ENCODE peak calls at places on chromosomes 13 and 19, in seven cellular contexts. T is astrocyte of the spinal cord, L is left lung, B is fibroblast of pulmonary artery, R is AG10803, Z is progenitor cell of endocrine pancreas, A is lower leg skin. D is an unnamed sample.

GRCh38 chr13:30477346-30478235 is 11.9 kb upstream of the HMGB1 start:
- DNase-seq in T (no peak), L (no peak), B (no peak), R (no peak), Z (no peak), A (no peak), D (no peak)

GRCh38 chr19:9709305-9709704 is 34.4 kb upstream of the ZNF562 start:
- DNase-seq in T (no peak), L (no peak), B (no peak), R (no peak), Z (no peak), A (no peak), D (no peak)

GRCh38 chr13:59734393-59734792 is 429.3 kb downstream of the DIAPH3 start:
- DNase-seq in T (no peak), L (no peak), B (no peak), R (no peak), Z (no peak), A (no peak), D (no peak)

GRCh38 chr13:95256086-95256485 is 45.2 kb downstream of the ABCC4 start:
- DNase-seq in T (peak), L (no peak), B (peak), R (peak), Z (no peak), A (no peak), D (no peak)

GRCh38 chr13:107258599-107259187 is 690.8 kb upstream of the ARGLU1 start:
- DNase-seq in T (no peak), L (no peak), B (peak), R (no peak), Z (no peak), A (no peak), D (no peak)

GRCh38 chr13:99199541-99200432 is 867 bp upstream of the UBAC2 start:
- DNase-seq in T (peak), L (no peak), B (peak), R (peak), Z (no peak), A (peak), D (no peak)

GRCh38 chr19:48752511-48753365 is at the start of gene FUT1:
- DNase-seq in T (no peak), L (peak), B (no peak), R (peak), Z (peak), A (peak), D (no peak)

GRCh38 chr19:56155124-56155687 is 14.1 kb downstream of the ZNF444 start:
- DNase-seq in T (no peak), L (no peak), B (no peak), R (no peak), Z (no peak), A (no peak), D (no peak)

GRCh38 chr13:25137624-25137892 is 34.5 kb downstream of the AMER2 start:
- DNase-seq in T (no peak), L (no peak), B (no peak), R (no peak), Z (no peak), A (no peak), D (no peak)

GRCh38 chr19:18513868-18514267 is 8.0 kb downstream of the ELL start:
- DNase-seq in T (no peak), L (no peak), B (no peak), R (peak), Z (no peak), A (no peak), D (no peak)

GRCh38 chr13:109273326-109273751 is 513.0 kb downstream of the IRS2 start:
- DNase-seq in T (peak), L (no peak), B (peak), R (peak), Z (no peak), A (no peak), D (no peak)

DNA sequence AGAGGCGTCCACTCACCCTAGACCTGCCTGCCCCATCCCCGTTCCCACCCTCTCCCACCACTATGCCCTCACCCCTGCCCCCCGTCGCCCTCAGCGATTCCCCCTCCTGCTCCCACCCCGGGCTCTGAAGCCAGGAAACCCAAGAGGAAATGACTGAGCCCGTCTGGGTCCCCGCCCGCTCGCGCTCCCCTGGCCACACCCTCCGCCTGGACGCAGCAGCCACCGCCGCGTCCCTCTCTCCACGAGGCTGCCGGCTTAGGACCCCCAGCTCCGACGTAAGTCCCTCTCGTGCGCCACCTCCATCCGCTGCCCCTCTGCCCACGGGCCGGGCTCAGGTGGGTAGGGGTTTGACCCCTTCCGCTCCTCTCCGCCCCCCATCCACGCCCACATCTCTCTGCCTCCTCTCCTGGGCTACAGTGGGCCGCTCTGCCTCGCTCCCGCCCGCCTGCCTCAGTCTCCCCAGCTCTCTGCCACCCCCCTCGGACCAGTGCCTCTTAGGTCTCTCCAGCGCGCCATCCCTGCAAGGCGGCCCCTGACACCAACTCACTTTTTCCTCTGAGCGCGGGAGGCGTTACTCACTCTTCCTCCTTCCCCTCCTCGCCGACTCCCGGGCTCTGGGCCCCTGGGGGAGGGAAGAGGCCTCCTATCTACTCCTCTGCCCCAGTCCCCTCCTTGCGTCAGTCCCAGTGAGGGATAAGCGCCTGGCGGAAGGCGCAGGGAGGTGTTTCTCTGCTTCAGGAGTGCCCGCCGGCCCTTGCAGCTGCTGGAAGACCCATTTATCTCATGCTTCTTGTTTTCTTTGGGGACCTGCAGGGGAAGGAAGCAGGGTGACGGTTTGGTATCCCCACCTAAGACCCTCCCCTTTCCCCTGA is at the start of gene FXYD5:
- DNase-seq in T (peak), L (peak), B (peak), R (peak), Z (no peak), A (peak), D (peak)
- TF ChIP-seq CTCF in T (no peak), L (peak), B (peak), R (peak), Z (no peak), A (no peak), D (no peak)

GRCh38 chr19:16094360-16095070 is 17.2 kb upstream of the RAB8A start:
- DNase-seq in T (no peak), L (no peak), B (no peak), R (peak), Z (no peak), A (no peak), D (no peak)
- TF ChIP-seq CTCF in T (no peak), L (no peak), B (no peak), R (no peak), Z (no peak), A (no peak), D (no peak)

DNA sequence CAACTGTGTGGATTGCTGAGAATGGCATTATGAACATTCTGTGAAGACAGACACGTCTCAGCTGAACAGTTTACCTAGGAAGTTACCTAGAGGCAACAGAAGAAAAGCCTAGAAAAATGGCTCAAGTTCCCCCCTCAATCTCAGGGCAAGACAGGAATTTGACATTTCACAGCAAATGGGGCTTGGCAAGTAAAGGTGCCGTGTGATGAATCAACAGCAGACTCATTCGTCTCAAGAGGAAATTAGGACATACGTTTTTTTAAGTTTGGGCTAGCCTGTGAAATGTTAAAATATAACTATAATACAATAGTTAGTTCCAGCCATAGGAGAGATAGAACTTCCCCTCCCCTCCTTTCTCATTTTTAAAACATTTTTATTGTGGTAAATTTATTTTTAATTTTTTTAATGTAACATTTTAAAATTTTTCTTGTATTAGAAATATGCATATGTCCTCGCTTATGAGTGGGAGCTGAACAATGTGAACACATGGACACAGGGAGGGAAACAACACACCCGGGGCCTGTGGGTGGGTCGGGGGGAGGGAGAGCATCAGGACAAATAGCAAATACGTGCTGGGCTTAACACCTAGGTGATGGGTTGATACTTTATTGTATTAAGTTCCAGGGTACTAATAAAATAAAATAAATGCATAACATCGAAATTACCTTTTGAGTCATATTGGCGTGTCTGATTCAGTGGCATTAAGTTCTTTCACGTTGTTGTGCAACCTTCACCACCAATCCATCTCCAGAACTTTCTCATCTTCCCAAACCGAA is 116.0 kb downstream of the COL4A2 start:
- DNase-seq in T (no peak), L (no peak), B (peak), R (no peak), Z (no peak), A (peak), D (no peak)
- TF ChIP-seq CTCF in T (no peak), L (no peak), B (no peak), R (no peak), Z (no peak), A (no peak), D (no peak)

DNA sequence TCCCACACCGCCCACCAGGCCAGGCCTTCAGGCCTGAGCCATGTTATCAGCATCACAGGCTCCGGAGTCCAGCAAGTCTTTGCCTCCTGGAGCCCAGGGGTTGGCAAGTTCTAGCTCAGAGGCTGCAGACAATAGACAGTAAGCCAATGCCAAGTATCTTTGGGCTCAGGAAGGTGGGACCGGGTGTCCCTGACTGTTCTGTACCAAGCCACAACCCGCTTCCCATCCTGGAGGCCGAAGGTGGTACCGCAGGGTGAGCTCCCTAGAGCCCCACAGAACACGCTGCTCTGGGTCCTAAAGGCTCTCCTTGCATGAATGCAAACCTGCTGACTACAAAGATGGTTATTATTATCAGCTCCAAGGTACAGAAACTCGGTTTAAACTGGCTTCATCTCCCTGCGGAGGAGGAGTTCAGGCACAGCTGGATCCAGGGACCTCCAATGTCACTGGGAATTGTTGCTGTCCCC is 5.5 kb upstream of the FSTL3 start:
- DNase-seq in T (no peak), L (no peak), B (no peak), R (no peak), Z (no peak), A (no peak), D (no peak)
- TF ChIP-seq CTCF in T (no peak), L (no peak), B (peak), R (no peak), Z (peak), A (no peak), D (peak)

DNA sequence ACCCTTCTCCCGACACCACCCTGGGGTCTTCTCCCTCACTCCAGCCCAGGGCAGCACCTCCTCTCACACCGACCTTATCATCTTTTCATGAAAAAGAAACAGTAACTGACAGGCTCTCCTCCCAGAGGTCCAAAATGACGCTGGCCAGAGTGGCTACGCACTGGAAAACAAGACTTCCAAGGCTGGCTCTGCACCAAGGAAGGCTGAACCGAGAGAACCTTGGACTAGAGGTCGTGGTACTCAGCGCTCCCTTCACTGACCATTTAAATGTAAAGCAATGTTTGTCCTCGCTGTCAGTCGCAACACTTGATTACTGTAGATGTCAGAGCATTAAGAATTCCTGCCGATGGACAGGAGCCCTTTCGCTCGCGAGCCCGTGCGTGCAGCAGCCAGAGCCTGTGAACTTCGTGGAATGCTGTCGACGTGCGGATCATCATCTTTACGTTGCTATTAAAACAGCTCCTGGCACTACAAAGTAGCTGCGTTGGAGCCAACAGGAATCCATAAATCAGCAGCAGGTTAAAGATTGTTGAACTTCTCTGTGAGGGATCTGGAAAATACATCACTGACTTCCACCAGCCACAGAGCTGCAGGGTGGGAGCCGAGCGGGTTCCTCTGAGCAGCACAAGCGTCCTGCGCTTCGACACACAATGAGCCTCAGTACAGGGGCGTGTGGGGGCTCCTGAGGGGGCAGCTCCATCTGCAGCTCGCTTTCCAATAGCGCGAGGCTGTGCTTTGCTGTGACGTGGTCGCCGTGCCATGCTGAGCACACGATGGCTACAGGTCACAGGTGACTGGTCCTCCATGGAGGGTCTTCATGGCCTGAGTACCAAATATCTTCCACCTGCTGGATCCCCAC is 125.4 kb upstream of the MCF2L start:
- DNase-seq in T (no peak), L (no peak), B (no peak), R (no peak), Z (no peak), A (no peak), D (no peak)
- TF ChIP-seq CTCF in T (no peak), L (no peak), B (no peak), R (no peak), Z (no peak), A (no peak), D (no peak)

GRCh38 chr19:13079542-13079986 is 23.1 kb downstream of the LYL1 start:
- DNase-seq in T (peak), L (no peak), B (peak), R (peak), Z (no peak), A (no peak), D (no peak)

GRCh38 chr19:13085673-13086072 is 17.0 kb downstream of the LYL1 start:
- DNase-seq in T (no peak), L (no peak), B (no peak), R (no peak), Z (no peak), A (no peak), D (no peak)

GRCh38 chr19:13083627-13084026 is 19.0 kb downstream of the LYL1 start:
- DNase-seq in T (peak), L (no peak), B (no peak), R (no peak), Z (no peak), A (no peak), D (no peak)

GRCh38 chr19:13083008-13083404 is 19.7 kb downstream of the LYL1 start:
- DNase-seq in T (no peak), L (no peak), B (no peak), R (no peak), Z (no peak), A (no peak), D (no peak)

DNA sequence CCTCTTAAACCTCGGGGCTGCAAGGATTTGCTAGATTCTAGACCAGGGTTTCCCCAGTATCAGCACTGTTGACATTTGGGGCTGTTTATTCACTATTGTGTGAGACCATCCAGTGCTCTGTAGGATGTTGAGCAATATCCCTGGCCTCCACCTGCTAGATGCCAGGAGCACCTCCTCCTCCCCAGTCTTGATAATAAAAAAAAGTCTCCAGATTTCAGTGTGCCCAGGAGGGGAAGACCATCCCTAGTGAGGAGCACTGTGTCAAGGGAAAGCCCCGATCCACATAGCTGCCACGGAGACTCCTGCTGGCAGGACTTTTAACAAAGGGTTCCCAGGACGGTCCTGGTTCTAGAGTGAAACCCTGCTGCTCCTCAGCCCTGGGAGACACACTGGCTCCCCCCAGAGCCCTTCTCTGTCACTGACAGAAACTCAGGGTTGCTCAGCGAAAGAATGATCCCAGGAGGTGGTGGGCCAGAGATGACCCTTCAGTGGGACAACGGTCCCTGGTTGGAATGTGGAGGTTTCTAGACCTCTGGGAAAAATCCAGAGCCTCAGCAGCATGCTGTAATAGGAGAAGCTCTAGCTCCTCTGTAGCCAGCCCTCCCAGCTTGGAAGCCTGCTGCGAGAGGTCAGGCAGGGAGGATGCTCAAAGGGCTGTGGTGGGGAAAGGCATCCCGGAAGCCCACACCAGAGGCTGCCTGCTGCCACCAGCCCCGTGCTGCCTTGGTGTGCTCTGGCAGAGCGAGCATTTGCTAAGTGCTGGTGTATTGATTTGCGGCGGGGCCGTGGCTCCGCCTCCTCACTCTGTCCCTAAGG is 20.3 kb downstream of the LYL1 start:
- DNase-seq in T (peak), L (no peak), B (peak), R (peak), Z (no peak), A (no peak), D (no peak)
- TF ChIP-seq CTCF in T (peak), L (no peak), B (peak), R (peak), Z (no peak), A (no peak), D (no peak)

GRCh38 chr19:46298477-46299003 is 1.7 kb downstream of the HIF3A start:
- DNase-seq in T (no peak), L (no peak), B (no peak), R (no peak), Z (no peak), A (no peak), D (no peak)

GRCh38 chr19:46299004-46299509 is 2.2 kb downstream of the HIF3A start:
- DNase-seq in T (peak), L (peak), B (peak), R (peak), Z (no peak), A (peak), D (no peak)

GRCh38 chr19:46299695-46300094 is 2.9 kb downstream of the HIF3A start:
- DNase-seq in T (no peak), L (no peak), B (no peak), R (no peak), Z (no peak), A (no peak), D (no peak)

GRCh38 chr19:46296722-46297431 is at the start of gene HIF3A:
- DNase-seq in T (peak), L (no peak), B (peak), R (no peak), Z (peak), A (peak), D (no peak)

DNA sequence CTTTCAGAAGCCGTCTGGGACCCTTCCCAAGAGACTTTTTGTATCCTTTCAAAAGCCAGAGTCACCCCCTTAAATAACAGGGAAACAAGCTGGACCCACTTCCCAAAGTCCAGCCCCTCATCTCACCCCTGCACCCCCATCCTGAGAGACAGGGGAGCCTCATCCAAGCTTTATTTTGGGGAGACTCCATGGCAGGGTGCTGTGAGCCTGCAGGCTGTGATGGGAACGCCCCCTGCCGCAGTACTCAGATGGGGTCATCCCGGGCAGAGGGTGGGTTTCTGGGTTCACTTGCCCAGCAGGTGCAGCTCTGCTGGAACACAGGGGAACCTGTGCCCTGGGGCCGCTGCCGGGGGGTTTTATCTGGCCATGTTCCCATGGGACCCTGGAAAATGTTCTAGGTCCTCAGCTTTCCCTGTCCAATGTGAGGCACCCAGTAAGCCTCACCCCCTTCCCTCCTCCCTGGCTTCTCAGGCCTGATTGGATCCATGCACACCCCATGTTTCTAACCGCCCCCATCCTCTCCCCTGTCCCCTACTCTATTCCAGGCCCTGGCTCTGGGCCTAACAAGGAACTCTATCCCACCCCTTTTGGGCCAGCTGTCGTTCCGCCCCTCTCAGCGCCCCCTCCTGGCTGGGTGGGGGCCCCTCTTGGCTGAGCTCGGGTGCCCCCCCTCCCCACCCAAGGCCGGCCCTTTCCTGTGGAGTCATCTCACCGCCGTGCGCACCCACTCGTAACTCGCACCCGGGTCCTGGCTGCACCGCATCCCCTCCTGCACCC is 1.0 kb downstream of the HIF3A start:
- DNase-seq in T (peak), L (peak), B (peak), R (no peak), Z (no peak), A (peak), D (no peak)
- TF ChIP-seq CTCF in T (peak), L (no peak), B (peak), R (no peak), Z (no peak), A (no peak), D (no peak)